ENCODE peak calls at places on chromosomes 5 and 9, in eight cellular contexts. One of them, this sample, is unnamed.

GRCh38 chr5:180950291-180950949 is 38.2 kb upstream of the BTNL3 start:
- DNase-seq in ureter: no peak
- DNase-seq in Caco-2: no peak
- DNase-seq in ecto neural progenitor cell: no peak
- DNase-seq in non-pigmented ciliary epithelial cell: no peak
- DNase-seq in effector CD8-positive, alpha-beta T cell: no peak
- DNase-seq in activated B cell treated with CpG ODN at 0.5 μM for 24 hours: no peak
- DNase-seq in NCI-H1930: no peak
- DNase-seq in this sample: no peak

GRCh38 chr5:172973127-172973916 is 10.2 kb upstream of the ATP6V0E1 start:
- DNase-seq in non-pigmented ciliary epithelial cell: no peak
- DNase-seq in effector CD8-positive, alpha-beta T cell: no peak
- DNase-seq in NCI-H1930: no peak
- DNase-seq in activated B cell treated with CpG ODN at 0.5 μM for 24 hours: no peak
- DNase-seq in ureter: no peak
- DNase-seq in ecto neural progenitor cell: no peak
- DNase-seq in Caco-2: no peak
- DNase-seq in this sample: no peak

GRCh38 chr9:4750021-4750673 is 9.1 kb upstream of the AK3 start:
- DNase-seq in ureter: no peak
- DNase-seq in activated B cell treated with CpG ODN at 0.5 μM for 24 hours: no peak
- DNase-seq in non-pigmented ciliary epithelial cell: no peak
- DNase-seq in Caco-2: peak; percentile 12
- DNase-seq in NCI-H1930: no peak
- DNase-seq in ecto neural progenitor cell: no peak
- DNase-seq in effector CD8-positive, alpha-beta T cell: no peak
- DNase-seq in this sample: no peak

GRCh38 chr9:93207326-93207814 is 23.4 kb downstream of the WNK2 start:
- DNase-seq in Caco-2: no peak
- DNase-seq in ureter: no peak
- DNase-seq in activated B cell treated with CpG ODN at 0.5 μM for 24 hours: no peak
- DNase-seq in non-pigmented ciliary epithelial cell: no peak
- DNase-seq in effector CD8-positive, alpha-beta T cell: no peak
- DNase-seq in NCI-H1930: no peak
- DNase-seq in ecto neural progenitor cell: no peak
- DNase-seq in this sample: no peak

GRCh38 chr5:3786165-3786564 is 190.5 kb downstream of the IRX1 start:
- DNase-seq in NCI-H1930: no peak
- DNase-seq in Caco-2: no peak
- DNase-seq in non-pigmented ciliary epithelial cell: no peak
- DNase-seq in effector CD8-positive, alpha-beta T cell: no peak
- DNase-seq in ecto neural progenitor cell: no peak
- DNase-seq in ureter: no peak
- DNase-seq in activated B cell treated with CpG ODN at 0.5 μM for 24 hours: no peak
- DNase-seq in this sample: no peak

GRCh38 chr5:5141011-5141599 is 975 bp downstream of the ADAMTS16 start:
- DNase-seq in effector CD8-positive, alpha-beta T cell: no peak
- DNase-seq in NCI-H1930: no peak
- DNase-seq in ureter: no peak
- DNase-seq in non-pigmented ciliary epithelial cell: no peak
- DNase-seq in ecto neural progenitor cell: no peak
- DNase-seq in activated B cell treated with CpG ODN at 0.5 μM for 24 hours: no peak
- DNase-seq in Caco-2: no peak
- DNase-seq in this sample: no peak

GRCh38 chr5:55226027-55226933 is 835 bp downstream of the MCIDAS start:
- DNase-seq in Caco-2: peak; percentile 89
- DNase-seq in effector CD8-positive, alpha-beta T cell: no peak
- DNase-seq in ecto neural progenitor cell: peak; percentile 91
- DNase-seq in NCI-H1930: peak; percentile 60
- DNase-seq in ureter: peak; percentile 66
- DNase-seq in non-pigmented ciliary epithelial cell: no peak
- DNase-seq in activated B cell treated with CpG ODN at 0.5 μM for 24 hours: peak; percentile 38
- DNase-seq in this sample: peak; percentile 19

GRCh38 chr5:163373401-163374066 is 63.9 kb upstream of the CCNG1 start:
- DNase-seq in NCI-H1930: no peak
- DNase-seq in effector CD8-positive, alpha-beta T cell: no peak
- DNase-seq in Caco-2: peak; percentile 28
- DNase-seq in ureter: no peak
- DNase-seq in activated B cell treated with CpG ODN at 0.5 μM for 24 hours: no peak
- DNase-seq in ecto neural progenitor cell: no peak
- DNase-seq in non-pigmented ciliary epithelial cell: no peak
- DNase-seq in this sample: no peak

GRCh38 chr5:157164521-157164920 is 1.5 kb downstream of the GARIN3 start:
- DNase-seq in ecto neural progenitor cell: no peak
- DNase-seq in NCI-H1930: no peak
- DNase-seq in non-pigmented ciliary epithelial cell: no peak
- DNase-seq in effector CD8-positive, alpha-beta T cell: no peak
- DNase-seq in activated B cell treated with CpG ODN at 0.5 μM for 24 hours: no peak
- DNase-seq in Caco-2: no peak
- DNase-seq in ureter: no peak
- DNase-seq in this sample: no peak

GRCh38 chr9:124251605-124252366 is 6.0 kb upstream of the NEK6 start:
- DNase-seq in non-pigmented ciliary epithelial cell: no peak
- DNase-seq in effector CD8-positive, alpha-beta T cell: no peak
- DNase-seq in ecto neural progenitor cell: no peak
- DNase-seq in NCI-H1930: no peak
- DNase-seq in Caco-2: no peak
- DNase-seq in ureter: no peak
- DNase-seq in activated B cell treated with CpG ODN at 0.5 μM for 24 hours: no peak
- DNase-seq in this sample: no peak

GRCh38 chr5:149348463-149348862 is 3.2 kb downstream of the GRPEL2 start:
- DNase-seq in Caco-2: no peak
- DNase-seq in ureter: no peak
- DNase-seq in ecto neural progenitor cell: no peak
- DNase-seq in effector CD8-positive, alpha-beta T cell: no peak
- DNase-seq in non-pigmented ciliary epithelial cell: no peak
- DNase-seq in activated B cell treated with CpG ODN at 0.5 μM for 24 hours: no peak
- DNase-seq in NCI-H1930: no peak
- DNase-seq in this sample: no peak

GRCh38 chr9:2919347-2919746 is 75.5 kb upstream of the PUM3 start:
- DNase-seq in non-pigmented ciliary epithelial cell: no peak
- DNase-seq in Caco-2: no peak
- DNase-seq in activated B cell treated with CpG ODN at 0.5 μM for 24 hours: no peak
- DNase-seq in ecto neural progenitor cell: no peak
- DNase-seq in effector CD8-positive, alpha-beta T cell: no peak
- DNase-seq in NCI-H1930: no peak
- DNase-seq in ureter: no peak
- DNase-seq in this sample: no peak

GRCh38 chr5:176371621-176372539 is 6.6 kb downstream of the ARL10 start:
- DNase-seq in activated B cell treated with CpG ODN at 0.5 μM for 24 hours: no peak
- DNase-seq in NCI-H1930: no peak
- DNase-seq in Caco-2: no peak
- DNase-seq in non-pigmented ciliary epithelial cell: no peak
- DNase-seq in effector CD8-positive, alpha-beta T cell: no peak
- DNase-seq in ecto neural progenitor cell: no peak
- DNase-seq in ureter: no peak
- DNase-seq in this sample: no peak

GRCh38 chr9:119289740-119290139 is 79.5 kb downstream of the BRINP1 start:
- DNase-seq in Caco-2: peak; percentile 63
- DNase-seq in ureter: peak; percentile 64
- DNase-seq in activated B cell treated with CpG ODN at 0.5 μM for 24 hours: no peak
- DNase-seq in effector CD8-positive, alpha-beta T cell: no peak
- DNase-seq in ecto neural progenitor cell: peak; percentile 64
- DNase-seq in non-pigmented ciliary epithelial cell: no peak
- DNase-seq in NCI-H1930: no peak
- DNase-seq in this sample: peak; percentile 67

GRCh38 chr5:6574537-6574936 is 58.3 kb downstream of the NSUN2 start:
- DNase-seq in NCI-H1930: no peak
- DNase-seq in ecto neural progenitor cell: peak; percentile 42
- DNase-seq in effector CD8-positive, alpha-beta T cell: no peak
- DNase-seq in activated B cell treated with CpG ODN at 0.5 μM for 24 hours: no peak
- DNase-seq in non-pigmented ciliary epithelial cell: no peak
- DNase-seq in Caco-2: no peak
- DNase-seq in ureter: no peak
- DNase-seq in this sample: no peak